ENCODE peak calls at places on chromosomes 11 and 22, in seven cellular contexts. X is right lobe of liver, V is lower leg skin, Q is thyroid gland, J is endothelial cell of umbilical vein, T is heart left ventricle, Z is A549. I is an unnamed sample.

GRCh38 chr22:36733271-36733670 is 29.7 kb upstream of the CACNG2 start:
- DNase-seq in J (no peak), V (no peak), Q (no peak), X (peak), Z (no peak), T (no peak), I (no peak)

GRCh38 chr11:65298131-65298535 is 16.5 kb upstream of the CDC42EP2 start:
- DNase-seq in Q (no peak), J (no peak), T (peak), X (peak), V (no peak), Z (no peak), I (peak)

GRCh38 chr22:46390652-46391301 is 55.3 kb downstream of the TRMU start:
- DNase-seq in Q (no peak), T (peak), J (peak), V (no peak), X (peak), Z (no peak), I (peak)

GRCh38 chr22:50140615-50141014 is 29.9 kb upstream of the PANX2 start:
- DNase-seq in T (no peak), J (no peak), V (no peak), Z (no peak), X (no peak), Q (no peak), I (no peak)

GRCh38 chr11:6586434-6587359 is 16.7 kb downstream of the RRP8 start:
- DNase-seq in Z (no peak), V (no peak), T (no peak), Q (no peak), X (no peak), J (no peak), I (no peak)

GRCh38 chr11:50080256-50080655 is 47.6 kb downstream of the OR4C45 start:
- DNase-seq in T (no peak), X (no peak), Z (no peak), Q (no peak), J (no peak), V (no peak), I (no peak)

GRCh38 chr11:116590844-116591575 is 181.8 kb downstream of the BUD13 start:
- DNase-seq in X (no peak), V (no peak), Q (no peak), T (no peak), J (no peak), Z (no peak), I (peak)

GRCh38 chr11:129861702-129862107 is 33.7 kb downstream of the NFRKB start:
- DNase-seq in X (no peak), T (peak), V (peak), Q (peak), J (peak), Z (peak), I (peak)

GRCh38 chr11:118311518-118311917 is 7.0 kb downstream of the CD3E start:
- DNase-seq in T (no peak), X (no peak), Z (no peak), V (no peak), Q (no peak), J (no peak), I (no peak)

GRCh38 chr11:103609117-103610066 is 427.0 kb upstream of the DDI1 start:
- DNase-seq in V (no peak), J (peak), X (no peak), T (no peak), Q (no peak), Z (peak), I (no peak)

GRCh38 chr22:27719535-27720227 is 81.9 kb downstream of the MN1 start:
- DNase-seq in T (peak), Z (peak), J (no peak), Q (peak), V (peak), X (no peak), I (no peak)

GRCh38 chr11:126630488-126630887 is 275.0 kb downstream of the ST3GAL4 start:
- DNase-seq in Z (no peak), V (no peak), T (no peak), X (no peak), Q (no peak), J (no peak), I (no peak)

DNA sequence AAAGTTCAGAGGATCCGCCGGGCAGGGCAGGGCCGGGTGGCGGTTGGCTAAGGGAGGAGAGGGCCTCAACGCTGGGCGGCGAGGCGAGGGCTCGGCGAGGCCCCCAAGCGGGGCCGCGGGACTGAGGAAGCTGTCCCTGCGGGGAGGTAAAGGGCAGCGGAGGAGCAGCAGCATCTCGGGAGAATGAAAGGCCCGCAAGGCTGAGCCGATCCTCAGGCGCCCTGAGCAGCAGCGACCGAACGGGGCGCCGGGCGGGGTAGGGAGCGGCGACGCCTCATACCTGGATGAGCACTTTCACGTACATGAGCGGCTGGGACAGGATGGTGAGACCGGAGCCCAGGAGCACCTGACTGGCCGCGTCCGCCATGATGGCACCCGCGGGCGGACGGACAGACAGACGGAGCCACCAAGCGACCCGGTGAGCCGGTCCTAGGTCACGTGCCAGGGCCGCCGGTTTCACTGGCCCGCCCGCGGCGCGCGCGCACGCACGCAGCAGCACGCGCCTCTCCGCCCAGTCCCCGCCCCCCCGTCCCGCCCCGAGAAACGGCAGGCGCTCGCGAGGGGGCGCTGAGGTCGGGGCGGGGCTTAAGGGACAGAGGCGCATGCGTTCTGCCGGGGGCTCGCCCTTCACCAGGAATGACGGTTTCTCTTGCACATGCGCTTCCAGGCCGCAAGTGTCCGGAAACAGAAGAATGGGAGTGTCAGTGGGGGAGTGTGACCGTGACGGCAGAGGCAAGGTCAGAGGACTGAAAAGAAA is at the start of gene MTCH2:
- DNase-seq in V (peak), T (peak), X (peak), J (peak), Q (peak), Z (peak), I (peak)
- TF ChIP-seq POLR2A in V (no peak), T (peak), X (peak), J (peak), Q (peak), Z (peak), I (peak)

GRCh38 chr11:94169930-94170329 is 41.3 kb downstream of the PANX1 start:
- DNase-seq in V (no peak), T (no peak), Q (no peak), X (no peak), J (no peak), Z (no peak), I (no peak)

GRCh38 chr11:94169516-94169915 is 40.9 kb downstream of the PANX1 start:
- DNase-seq in Q (no peak), T (no peak), J (no peak), V (no peak), Z (no peak), X (no peak), I (no peak)

GRCh38 chr11:94168882-94169281 is 40.2 kb downstream of the PANX1 start:
- DNase-seq in Q (no peak), J (no peak), T (no peak), V (no peak), Z (no peak), X (no peak), I (no peak)

GRCh38 chr11:94170953-94171352 is 42.3 kb downstream of the PANX1 start:
- DNase-seq in X (no peak), Q (no peak), J (no peak), V (no peak), Z (no peak), T (no peak), I (no peak)

DNA sequence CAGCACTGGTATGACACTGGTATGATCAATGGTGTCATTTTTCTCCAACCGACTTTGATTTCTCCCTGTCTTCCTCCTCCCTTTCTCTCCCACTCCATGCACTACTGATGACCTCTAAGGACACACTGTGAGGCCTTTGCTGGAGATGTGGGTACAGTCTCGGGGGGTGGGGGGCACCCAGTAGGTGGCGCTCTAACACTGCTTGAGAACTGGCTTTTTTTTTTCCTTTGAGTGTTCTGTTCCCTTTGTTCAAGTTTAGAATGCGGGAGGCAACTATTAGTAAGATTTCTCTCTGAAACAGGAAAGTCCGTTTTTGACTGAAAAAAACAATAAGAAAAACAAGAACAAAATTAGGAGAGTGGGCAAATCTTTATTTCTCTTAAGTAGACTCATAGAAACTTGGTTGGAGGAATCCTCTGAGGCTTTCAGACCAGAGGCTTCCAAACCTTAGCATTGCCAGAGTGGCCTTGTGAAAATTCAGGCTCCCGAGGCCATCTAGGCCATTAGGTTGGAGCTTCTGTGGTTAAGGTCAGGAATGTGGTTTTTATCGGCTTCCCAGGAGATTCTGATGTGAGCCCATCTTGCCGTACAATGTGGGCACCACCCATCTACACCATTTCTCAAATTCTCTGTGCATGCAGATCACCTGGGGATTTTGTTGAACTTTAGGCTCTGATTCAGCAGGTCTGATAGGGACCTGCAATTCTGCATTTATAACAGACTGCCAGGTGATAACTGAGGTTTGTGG is 43.2 kb downstream of the PANX1 start:
- DNase-seq in Z (peak), T (no peak), J (peak), Q (peak), V (no peak), X (no peak), I (peak)
- TF ChIP-seq CTCF in Z (peak), T (peak), J (peak), Q (peak), V (no peak), X (peak), I (no peak)

GRCh38 chr22:19524170-19525115 is at the start of gene CLDN5:
- DNase-seq in T (peak), V (no peak), J (peak), X (peak), Q (peak), Z (no peak), I (no peak)
- TF ChIP-seq POLR2A in T (peak), V (no peak), J (peak), X (peak), Q (no peak), Z (no peak), I (no peak)

DNA sequence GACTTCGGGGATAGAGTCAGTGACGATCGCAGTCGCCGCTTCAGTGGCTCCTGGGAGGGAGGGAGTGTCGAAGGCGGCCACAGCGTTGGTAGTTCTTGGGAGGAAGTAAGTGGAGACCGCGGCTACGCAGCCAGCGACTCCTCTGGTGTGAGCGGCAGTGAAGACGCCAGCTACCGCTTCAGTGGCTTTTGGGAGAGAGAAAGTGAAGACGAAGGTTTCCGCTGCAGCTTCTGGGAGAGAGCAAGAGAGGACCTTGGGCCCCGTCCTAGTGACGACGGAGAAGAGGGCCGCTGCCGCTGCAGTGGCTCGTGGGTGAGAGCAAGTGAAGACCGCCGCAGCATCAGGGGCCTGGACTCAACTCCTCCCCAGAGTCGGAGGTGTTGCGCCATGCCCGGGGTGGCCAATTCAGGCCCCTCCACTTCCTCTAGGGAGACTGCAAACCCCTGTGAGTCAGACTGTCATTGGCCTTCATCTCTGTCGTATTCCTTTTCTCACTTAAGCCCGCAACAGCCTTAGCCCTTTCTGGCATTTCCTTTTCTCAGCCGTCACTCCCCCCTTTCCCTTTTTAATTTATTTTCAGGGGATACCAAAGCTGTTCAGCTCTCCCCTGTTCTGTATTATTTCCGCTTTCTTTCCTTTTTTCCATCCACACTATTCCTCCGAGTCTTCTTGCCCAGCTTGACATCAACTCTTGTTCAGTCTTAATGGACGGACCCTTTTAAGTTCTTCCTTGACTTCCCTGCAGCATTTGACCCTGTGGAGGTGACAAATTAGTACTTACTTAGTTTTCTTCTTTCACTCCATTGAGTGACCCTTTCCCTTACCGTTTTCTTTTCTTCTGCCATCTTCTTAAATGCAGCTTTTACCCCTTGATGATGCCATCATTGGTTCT is 1.0 kb downstream of the ANKRD42 start:
- DNase-seq in T (peak), Z (peak), X (peak), V (peak), Q (peak), J (peak), I (peak)
- TF ChIP-seq CTCF in T (no peak), Z (no peak), X (no peak), V (no peak), Q (no peak), J (no peak), I (no peak)